ENCODE peak calls at places on chromosomes 2 and 18, in eight cellular contexts. K, G, P, R, V, L, H and X are unnamed samples.

GRCh38 chr2:73091164-73091563 is 19.7 kb upstream of the SFXN5 start:
- DNase-seq in K (peak), P (peak), V (peak), L (no peak), H (peak), G (no peak), R (peak), X (no peak)

GRCh38 chr18:56492136-56492535 is 146.3 kb downstream of the TXNL1 start:
- DNase-seq in V (no peak), L (no peak), K (no peak), G (no peak), H (no peak), P (no peak), R (no peak), X (no peak)

GRCh38 chr2:7835693-7836680 is 845.9 kb upstream of the ID2 start:
- DNase-seq in P (no peak), K (no peak), V (no peak), R (no peak), L (no peak), H (no peak), G (no peak), X (peak)

GRCh38 chr2:33796511-33796910 is 197.4 kb upstream of the FAM98A start:
- DNase-seq in K (no peak), G (no peak), V (no peak), L (no peak), H (peak), R (peak), P (peak), X (no peak)

GRCh38 chr2:67503066-67503795 is 106.1 kb downstream of the ETAA1 start:
- DNase-seq in G (no peak), P (peak), H (peak), V (no peak), L (no peak), K (no peak), R (peak), X (no peak)

GRCh38 chr2:237438082-237438925 is 24.3 kb upstream of the COL6A3 start:
- DNase-seq in R (no peak), L (no peak), P (peak), H (peak), K (no peak), G (peak), V (no peak), X (peak)

GRCh38 chr2:161090401-161090800 is 69.8 kb upstream of the TANK start:
- DNase-seq in K (no peak), R (no peak), V (no peak), L (no peak), G (no peak), P (no peak), H (no peak), X (peak)

GRCh38 chr2:219551412-219551811 is 7.6 kb downstream of the TMEM198 start:
- DNase-seq in R (peak), V (peak), P (peak), K (no peak), G (no peak), L (peak), H (peak), X (no peak)

GRCh38 chr2:68266655-68267054 is 14.3 kb upstream of the PPP3R1 start:
- DNase-seq in V (no peak), R (no peak), L (no peak), G (no peak), H (no peak), P (no peak), K (no peak), X (no peak)

GRCh38 chr2:85561280-85562212 is at the start of gene GGCX:
- DNase-seq in P (peak), V (peak), H (peak), L (peak), R (peak), K (peak), G (peak), X (peak)

GRCh38 chr2:64937341-64938230 is 51.6 kb upstream of the SLC1A4 start:
- DNase-seq in R (no peak), G (no peak), K (no peak), V (no peak), L (no peak), H (no peak), P (no peak), X (no peak)

GRCh38 chr2:241896746-241897201 is 27.2 kb downstream of the RTP5 start:
- DNase-seq in V (no peak), K (no peak), L (peak), P (no peak), R (no peak), G (no peak), H (no peak), X (no peak)

GRCh38 chr2:7467782-7468447 is 550.7 kb downstream of the RNF144A start:
- DNase-seq in V (no peak), L (no peak), K (no peak), G (no peak), R (no peak), H (no peak), P (no peak), X (no peak)

GRCh38 chr18:6734746-6735430 is 5.4 kb downstream of the ARHGAP28 start:
- DNase-seq in P (no peak), H (no peak), K (no peak), V (no peak), G (no peak), L (peak), R (no peak), X (no peak)

GRCh38 chr2:43220982-43221659 is 5.3 kb downstream of the ZFP36L2 start:
- DNase-seq in V (peak), L (peak), G (peak), H (peak), P (peak), R (peak), K (peak), X (peak)

GRCh38 chr2:12050381-12050780 is 303.9 kb downstream of the LPIN1 start:
- DNase-seq in P (peak), G (no peak), R (peak), H (peak), L (no peak), K (no peak), V (no peak), X (peak)

GRCh38 chr2:88671786-88672427 is 19.6 kb upstream of the RPIA start:
- DNase-seq in K (peak), P (peak), H (peak), V (peak), L (peak), R (peak), G (peak), X (peak)

GRCh38 chr18:13562494-13563029 is 163.8 kb downstream of the FAM210A start:
- DNase-seq in G (no peak), V (no peak), P (no peak), L (no peak), H (no peak), K (no peak), R (no peak), X (no peak)

GRCh38 chr2:170148161-170148560 is 29.8 kb upstream of the MYO3B start:
- DNase-seq in V (no peak), P (peak), G (no peak), K (no peak), H (no peak), L (no peak), R (no peak), X (no peak)

GRCh38 chr2:9247786-9248185 is 41.2 kb downstream of the ASAP2 start:
- DNase-seq in G (no peak), P (no peak), H (no peak), L (peak), V (no peak), K (no peak), R (no peak), X (no peak)

GRCh38 chr2:69159988-69160387 is 147.0 kb downstream of the ANTXR1 start:
- DNase-seq in G (no peak), L (no peak), V (peak), P (peak), K (no peak), H (no peak), R (no peak), X (no peak)

GRCh38 chr18:39966275-39966674 is 1988.8 kb upstream of the PIK3C3 start:
- DNase-seq in H (no peak), K (no peak), P (peak), L (no peak), G (peak), R (no peak), V (peak), X (no peak)

GRCh38 chr2:68565858-68566257 is 77.5 kb upstream of the PROKR1 start:
- DNase-seq in P (peak), K (no peak), R (peak), V (no peak), G (no peak), L (no peak), H (peak), X (no peak)

GRCh38 chr2:151367571-151367970 is 10.2 kb downstream of the TNFAIP6 start:
- DNase-seq in R (peak), L (no peak), P (no peak), G (no peak), V (no peak), K (no peak), H (peak), X (no peak)

GRCh38 chr2:145984541-145984940 is 1464.6 kb upstream of the ZEB2 start:
- DNase-seq in P (peak), V (no peak), H (peak), R (peak), K (no peak), G (no peak), L (no peak), X (no peak)

GRCh38 chr2:158142568-158143332 is 41.1 kb downstream of the UPP2 start:
- DNase-seq in V (no peak), R (peak), P (no peak), G (no peak), K (no peak), L (no peak), H (peak), X (peak)

GRCh38 chr2:96249654-96250053 is 16.1 kb downstream of the TMEM127 start:
- DNase-seq in V (no peak), G (no peak), P (peak), K (no peak), L (peak), H (peak), R (no peak), X (no peak)

GRCh38 chr2:145119225-145119624 is 599.3 kb upstream of the ZEB2 start:
- DNase-seq in G (no peak), K (no peak), R (no peak), V (no peak), P (no peak), H (no peak), L (no peak), X (no peak)

GRCh38 chr2:19675856-19676460 is 225.8 kb downstream of the TTC32 start:
- DNase-seq in H (peak), K (no peak), R (peak), L (no peak), P (peak), V (no peak), G (no peak), X (no peak)

GRCh38 chr2:113118263-113118657 is 9.1 kb upstream of the IL1RN start:
- DNase-seq in P (no peak), L (no peak), G (no peak), H (no peak), K (no peak), R (no peak), V (no peak), X (no peak)

DNA sequence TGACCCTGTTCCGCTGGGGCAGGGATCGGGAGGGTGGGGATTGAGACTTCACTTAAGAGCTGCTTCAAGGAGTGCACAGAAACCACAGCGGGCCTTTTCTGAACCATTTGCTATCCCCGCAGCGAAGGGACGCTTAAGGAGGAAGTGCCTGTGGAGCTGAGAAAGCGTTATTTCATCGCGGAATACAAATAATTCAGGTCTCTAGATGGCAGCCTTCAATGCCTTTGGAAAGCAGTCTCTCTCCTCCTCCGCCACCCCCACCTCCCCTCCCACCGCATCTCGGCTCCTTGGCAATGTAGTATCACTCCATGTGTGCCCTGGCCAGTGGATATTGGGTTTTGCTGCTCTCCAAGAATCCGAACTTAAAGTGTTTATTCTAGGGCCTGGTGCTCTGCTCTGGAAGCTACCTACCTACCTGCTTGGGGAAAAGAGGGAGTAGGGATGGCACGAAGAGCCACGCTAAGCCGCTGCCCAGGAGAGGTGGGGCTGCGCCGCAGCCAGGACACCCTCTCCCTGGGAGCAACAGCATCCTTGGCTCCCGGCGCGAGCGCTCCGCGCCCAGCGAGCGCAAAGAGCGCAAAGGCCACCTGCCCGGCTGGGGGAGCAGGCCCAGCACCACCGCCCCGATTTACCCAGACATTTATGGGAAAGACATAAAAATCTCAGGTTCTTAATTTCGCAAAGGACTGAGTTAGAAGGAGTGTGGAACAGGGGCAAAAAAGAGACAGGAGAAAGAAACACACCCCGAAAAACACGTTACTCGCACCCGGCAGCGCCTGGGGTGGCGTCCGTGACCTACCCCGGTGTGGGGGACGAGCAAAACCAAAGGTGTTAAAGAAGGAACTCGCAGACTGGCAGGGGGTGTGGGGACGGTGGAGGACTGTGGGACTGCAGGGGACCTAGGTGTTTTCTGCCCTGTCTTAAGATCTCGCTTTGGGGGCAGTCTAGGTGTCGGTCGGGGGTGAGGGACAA is 1.1 kb downstream of the SPHKAP start:
- DNase-seq in K (peak), G (peak), P (peak), L (peak), H (no peak), R (no peak), V (peak), X (no peak)
- H2AFZ ChIP-seq in K (no peak), G (peak), P (no peak), L (no peak), H (no peak), R (no peak), V (peak), X (no peak)

DNA sequence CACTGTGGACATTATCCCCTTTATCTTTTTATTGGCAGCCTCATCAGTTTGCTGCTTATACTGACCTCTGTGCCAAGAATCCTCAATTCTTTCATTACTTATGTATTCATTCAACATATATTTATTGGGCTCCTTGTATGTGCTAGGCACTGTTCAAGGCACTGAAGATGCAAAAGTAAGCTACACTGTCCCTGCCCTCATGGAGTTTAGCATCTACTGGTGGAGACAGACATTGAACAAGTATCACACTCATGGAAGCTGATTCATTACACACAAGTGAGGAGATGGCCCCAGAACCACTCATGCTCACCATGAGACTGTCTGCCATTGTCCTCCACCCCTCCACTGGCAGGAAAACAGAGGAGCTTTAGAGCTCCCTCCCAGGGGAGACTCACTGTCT is 45.2 kb downstream of the SLC40A1 start:
- DNase-seq in K (no peak), V (no peak), G (no peak), H (no peak), R (no peak), L (no peak), P (peak), X (no peak)
- H2AFZ ChIP-seq in K (no peak), V (no peak), G (no peak), H (no peak), R (no peak), L (no peak), P (peak), X (no peak)

DNA sequence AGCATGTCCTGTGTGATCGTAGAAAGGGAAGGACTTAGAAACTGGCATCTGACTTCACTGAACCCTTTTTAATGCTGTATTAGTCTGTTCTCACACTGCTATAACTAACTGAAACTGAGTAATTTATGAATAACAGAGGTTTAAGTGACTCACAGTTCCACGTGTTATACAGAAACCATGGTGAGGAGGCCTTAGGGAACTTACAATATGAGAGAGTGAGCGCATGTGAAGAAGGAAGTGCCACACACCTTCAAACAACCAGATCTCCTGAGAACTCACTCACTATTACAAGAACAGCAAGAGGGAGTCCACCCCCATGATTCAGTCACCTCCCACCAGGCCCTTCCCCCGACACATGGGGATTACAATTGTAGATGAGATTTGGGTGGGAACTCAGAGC is 811.3 kb downstream of the CPS1 start:
- DNase-seq in K (no peak), L (no peak), V (no peak), H (peak), P (no peak), G (no peak), R (peak), X (no peak)
- H2AFZ ChIP-seq in K (peak), L (no peak), V (peak), H (no peak), P (no peak), G (peak), R (peak), X (no peak)

GRCh38 chr2:60520477-60520876 is 33.0 kb downstream of the BCL11A start:
- DNase-seq in G (peak), L (no peak), K (no peak), H (peak), R (peak), V (no peak), P (peak), X (no peak)

GRCh38 chr2:60520917-60521539 is 32.4 kb downstream of the BCL11A start:
- DNase-seq in G (peak), P (no peak), K (no peak), L (no peak), V (no peak), H (no peak), R (no peak), X (no peak)

GRCh38 chr2:60518567-60518966 is 34.9 kb downstream of the BCL11A start:
- DNase-seq in V (no peak), K (no peak), H (no peak), L (no peak), R (no peak), G (no peak), P (peak), X (no peak)

GRCh38 chr2:60517441-60517840 is 36.0 kb downstream of the BCL11A start:
- DNase-seq in L (no peak), K (no peak), R (peak), V (no peak), G (no peak), H (peak), P (peak), X (no peak)

GRCh38 chr2:60519259-60519863 is 34.1 kb downstream of the BCL11A start:
- DNase-seq in P (peak), L (no peak), G (peak), R (peak), V (no peak), H (peak), K (no peak), X (no peak)
- H2AFZ ChIP-seq in P (peak), L (no peak), G (no peak), R (no peak), V (peak), H (no peak), K (no peak), X (no peak)

DNA sequence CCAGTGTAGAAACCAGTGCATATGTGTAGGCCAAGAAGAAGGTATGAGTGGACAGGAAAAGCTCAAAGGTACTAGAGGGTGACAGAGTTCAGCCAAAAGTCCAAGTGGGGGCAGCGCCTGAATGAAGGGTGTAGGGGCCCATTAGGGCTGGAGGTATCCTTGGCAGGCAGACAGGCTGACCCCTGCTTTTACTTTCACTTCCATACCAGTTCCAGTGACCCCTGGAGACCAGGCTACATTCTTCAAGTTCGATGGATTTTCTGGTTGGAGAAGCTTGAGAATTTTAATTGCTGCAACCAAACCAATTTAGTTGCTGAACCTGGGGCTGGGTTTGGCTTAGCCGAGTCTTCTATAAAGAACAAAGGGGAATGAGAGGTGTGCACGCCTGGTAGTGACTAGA is 42.3 kb upstream of the MRPL33 start:
- DNase-seq in R (no peak), V (no peak), P (no peak), H (no peak), L (no peak), G (no peak), K (no peak), X (no peak)
- H2AFZ ChIP-seq in R (no peak), V (no peak), P (no peak), H (no peak), L (no peak), G (no peak), K (no peak), X (no peak)

DNA sequence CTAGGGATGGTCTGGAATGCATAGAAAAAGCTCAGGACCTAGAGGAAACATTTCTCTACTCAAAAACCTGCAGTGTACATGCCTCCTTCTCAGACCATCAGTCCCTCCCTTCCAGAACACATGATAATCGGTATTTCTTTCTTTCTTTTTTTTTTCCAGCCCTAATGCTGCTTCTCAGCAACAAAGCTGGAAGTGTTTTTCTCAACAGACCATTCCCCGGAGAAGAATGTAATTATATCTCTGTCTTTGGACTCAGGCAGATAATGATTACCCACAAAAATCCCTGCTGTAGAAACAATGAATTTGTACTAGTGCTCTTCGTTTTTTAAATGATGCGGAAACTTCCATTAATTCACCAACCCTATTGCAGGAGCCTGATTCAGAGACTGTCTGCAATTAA is 44.1 kb upstream of the NDUFV2 start:
- DNase-seq in V (no peak), P (no peak), G (no peak), L (peak), R (peak), H (peak), K (no peak), X (no peak)
- H2AFZ ChIP-seq in V (peak), P (peak), G (no peak), L (no peak), R (no peak), H (no peak), K (no peak), X (no peak)

DNA sequence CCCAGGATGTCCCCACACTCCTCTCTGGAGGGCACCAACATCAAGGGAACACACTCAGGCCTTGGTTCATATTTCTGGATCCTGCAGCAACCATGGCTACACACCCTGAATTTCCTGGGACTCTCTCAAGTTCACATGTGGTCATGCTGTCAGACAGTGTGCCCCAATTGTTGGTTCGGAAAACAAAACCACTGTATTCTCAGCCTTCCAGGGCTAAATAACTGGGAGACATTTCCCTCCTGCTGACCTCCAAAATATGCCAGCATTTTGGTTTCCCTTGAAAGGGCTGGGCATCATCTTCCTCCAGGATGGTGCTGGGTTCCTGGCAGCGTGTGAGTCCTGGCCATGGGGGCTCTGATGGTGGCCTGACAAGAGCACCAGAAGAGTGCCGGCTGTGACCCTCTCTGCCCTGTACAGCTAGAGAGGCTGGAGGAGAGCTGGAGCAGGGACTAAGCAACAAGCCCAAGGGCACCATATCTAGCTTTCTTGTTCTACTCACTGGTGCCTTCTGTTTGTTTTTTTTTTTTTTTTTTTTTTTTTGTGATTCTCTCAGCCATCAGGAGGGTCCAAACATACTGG is 37.5 kb upstream of the WIPF1 start:
- DNase-seq in R (no peak), G (no peak), K (no peak), V (no peak), H (no peak), P (peak), L (no peak), X (peak)
- H2AFZ ChIP-seq in R (no peak), G (no peak), K (no peak), V (no peak), H (no peak), P (no peak), L (no peak), X (peak)